ENCODE peak calls at places on chromosome 19, in nine cellular contexts. One of them, this sample, is unnamed.

GRCh38 chr19:32373614-32374295 is 28.3 kb downstream of the ZNF507 start:
- DNase-seq in CD4-positive, alpha-beta T cell: no peak
- DNase-seq in neural crest cell: no peak
- DNase-seq in stimulated activated naive B cell treated with anti-CD40 and anti-IgM and Interleukin-4, amounts not matched to agents 10 μg/mL and 1 μg/mL and 100 μg/mL, for 72 hours: no peak
- DNase-seq in stimulated activated CD4-positive, alpha-beta T cell treated with anti-CD3 and anti-CD28 coated beads, Interleukin-2, amount 100 ng/mL, for 48 hours: no peak
- DNase-seq in activated T-cell treated with anti-CD3 and anti-CD28 coated beads for 1 hour: no peak
- DNase-seq in thoracic aorta: peak
- DNase-seq in tibial artery: peak
- DNase-seq in astrocyte: peak
- DNase-seq in this sample: no peak

GRCh38 chr19:12647490-12648071 is 19.0 kb downstream of the MAN2B1 start:
- DNase-seq in astrocyte: no peak
- DNase-seq in thoracic aorta: no peak
- DNase-seq in stimulated activated naive B cell treated with anti-CD40 and anti-IgM and Interleukin-4, amounts not matched to agents 10 μg/mL and 1 μg/mL and 100 μg/mL, for 72 hours: peak
- DNase-seq in stimulated activated CD4-positive, alpha-beta T cell treated with anti-CD3 and anti-CD28 coated beads, Interleukin-2, amount 100 ng/mL, for 48 hours: no peak
- DNase-seq in tibial artery: no peak
- DNase-seq in activated T-cell treated with anti-CD3 and anti-CD28 coated beads for 1 hour: no peak
- DNase-seq in CD4-positive, alpha-beta T cell: no peak
- DNase-seq in neural crest cell: no peak
- DNase-seq in this sample: no peak

GRCh38 chr19:33177417-33177976 is 16.6 kb upstream of the LRP3 start:
- DNase-seq in astrocyte: no peak
- DNase-seq in CD4-positive, alpha-beta T cell: peak
- DNase-seq in thoracic aorta: peak
- DNase-seq in activated T-cell treated with anti-CD3 and anti-CD28 coated beads for 1 hour: peak
- DNase-seq in stimulated activated naive B cell treated with anti-CD40 and anti-IgM and Interleukin-4, amounts not matched to agents 10 μg/mL and 1 μg/mL and 100 μg/mL, for 72 hours: no peak
- DNase-seq in stimulated activated CD4-positive, alpha-beta T cell treated with anti-CD3 and anti-CD28 coated beads, Interleukin-2, amount 100 ng/mL, for 48 hours: no peak
- DNase-seq in tibial artery: no peak
- DNase-seq in neural crest cell: peak
- DNase-seq in this sample: no peak

GRCh38 chr19:46226438-46226973 is 3.0 kb upstream of the IGFL1 start:
- DNase-seq in activated T-cell treated with anti-CD3 and anti-CD28 coated beads for 1 hour: no peak
- DNase-seq in CD4-positive, alpha-beta T cell: no peak
- DNase-seq in thoracic aorta: no peak
- DNase-seq in stimulated activated naive B cell treated with anti-CD40 and anti-IgM and Interleukin-4, amounts not matched to agents 10 μg/mL and 1 μg/mL and 100 μg/mL, for 72 hours: no peak
- DNase-seq in astrocyte: no peak
- DNase-seq in neural crest cell: no peak
- DNase-seq in stimulated activated CD4-positive, alpha-beta T cell treated with anti-CD3 and anti-CD28 coated beads, Interleukin-2, amount 100 ng/mL, for 48 hours: no peak
- DNase-seq in tibial artery: no peak
- DNase-seq in this sample: no peak

GRCh38 chr19:1389033-1389940 is 5.6 kb downstream of the NDUFS7 start:
- DNase-seq in stimulated activated CD4-positive, alpha-beta T cell treated with anti-CD3 and anti-CD28 coated beads, Interleukin-2, amount 100 ng/mL, for 48 hours: no peak
- DNase-seq in stimulated activated naive B cell treated with anti-CD40 and anti-IgM and Interleukin-4, amounts not matched to agents 10 μg/mL and 1 μg/mL and 100 μg/mL, for 72 hours: no peak
- DNase-seq in activated T-cell treated with anti-CD3 and anti-CD28 coated beads for 1 hour: no peak
- DNase-seq in astrocyte: no peak
- DNase-seq in tibial artery: no peak
- DNase-seq in thoracic aorta: no peak
- DNase-seq in CD4-positive, alpha-beta T cell: no peak
- DNase-seq in neural crest cell: no peak
- DNase-seq in this sample: no peak

GRCh38 chr19:996051-996838 is 4.0 kb upstream of the GRIN3B start:
- DNase-seq in tibial artery: no peak
- DNase-seq in thoracic aorta: no peak
- DNase-seq in activated T-cell treated with anti-CD3 and anti-CD28 coated beads for 1 hour: peak
- DNase-seq in astrocyte: peak
- DNase-seq in stimulated activated naive B cell treated with anti-CD40 and anti-IgM and Interleukin-4, amounts not matched to agents 10 μg/mL and 1 μg/mL and 100 μg/mL, for 72 hours: peak
- DNase-seq in stimulated activated CD4-positive, alpha-beta T cell treated with anti-CD3 and anti-CD28 coated beads, Interleukin-2, amount 100 ng/mL, for 48 hours: peak
- DNase-seq in CD4-positive, alpha-beta T cell: peak
- DNase-seq in neural crest cell: no peak
- DNase-seq in this sample: peak

GRCh38 chr19:4374451-4375163 is 25.7 kb downstream of the SH3GL1 start:
- DNase-seq in tibial artery: peak
- DNase-seq in stimulated activated naive B cell treated with anti-CD40 and anti-IgM and Interleukin-4, amounts not matched to agents 10 μg/mL and 1 μg/mL and 100 μg/mL, for 72 hours: no peak
- DNase-seq in astrocyte: peak
- DNase-seq in activated T-cell treated with anti-CD3 and anti-CD28 coated beads for 1 hour: no peak
- DNase-seq in CD4-positive, alpha-beta T cell: no peak
- DNase-seq in neural crest cell: no peak
- DNase-seq in stimulated activated CD4-positive, alpha-beta T cell treated with anti-CD3 and anti-CD28 coated beads, Interleukin-2, amount 100 ng/mL, for 48 hours: no peak
- DNase-seq in thoracic aorta: peak
- DNase-seq in this sample: no peak

GRCh38 chr19:46718934-46719551 is 2.1 kb upstream of the PRKD2 start:
- DNase-seq in neural crest cell: no peak
- DNase-seq in activated T-cell treated with anti-CD3 and anti-CD28 coated beads for 1 hour: no peak
- DNase-seq in thoracic aorta: no peak
- DNase-seq in CD4-positive, alpha-beta T cell: no peak
- DNase-seq in tibial artery: no peak
- DNase-seq in stimulated activated CD4-positive, alpha-beta T cell treated with anti-CD3 and anti-CD28 coated beads, Interleukin-2, amount 100 ng/mL, for 48 hours: no peak
- DNase-seq in astrocyte: no peak
- DNase-seq in stimulated activated naive B cell treated with anti-CD40 and anti-IgM and Interleukin-4, amounts not matched to agents 10 μg/mL and 1 μg/mL and 100 μg/mL, for 72 hours: peak
- DNase-seq in this sample: no peak

GRCh38 chr19:3080281-3080680 is 13.9 kb upstream of the GNA11 start:
- DNase-seq in neural crest cell: no peak
- DNase-seq in tibial artery: no peak
- DNase-seq in CD4-positive, alpha-beta T cell: no peak
- DNase-seq in stimulated activated naive B cell treated with anti-CD40 and anti-IgM and Interleukin-4, amounts not matched to agents 10 μg/mL and 1 μg/mL and 100 μg/mL, for 72 hours: no peak
- DNase-seq in thoracic aorta: no peak
- DNase-seq in stimulated activated CD4-positive, alpha-beta T cell treated with anti-CD3 and anti-CD28 coated beads, Interleukin-2, amount 100 ng/mL, for 48 hours: no peak
- DNase-seq in activated T-cell treated with anti-CD3 and anti-CD28 coated beads for 1 hour: no peak
- DNase-seq in astrocyte: peak
- DNase-seq in this sample: no peak

GRCh38 chr19:3276341-3276799 is 51.9 kb downstream of the CELF5 start:
- DNase-seq in neural crest cell: no peak
- DNase-seq in CD4-positive, alpha-beta T cell: peak
- DNase-seq in tibial artery: no peak
- DNase-seq in thoracic aorta: no peak
- DNase-seq in stimulated activated CD4-positive, alpha-beta T cell treated with anti-CD3 and anti-CD28 coated beads, Interleukin-2, amount 100 ng/mL, for 48 hours: peak
- DNase-seq in activated T-cell treated with anti-CD3 and anti-CD28 coated beads for 1 hour: no peak
- DNase-seq in stimulated activated naive B cell treated with anti-CD40 and anti-IgM and Interleukin-4, amounts not matched to agents 10 μg/mL and 1 μg/mL and 100 μg/mL, for 72 hours: peak
- DNase-seq in astrocyte: no peak
- DNase-seq in this sample: peak

GRCh38 chr19:1386945-1387683 is 3.4 kb downstream of the NDUFS7 start:
- DNase-seq in astrocyte: no peak
- DNase-seq in stimulated activated CD4-positive, alpha-beta T cell treated with anti-CD3 and anti-CD28 coated beads, Interleukin-2, amount 100 ng/mL, for 48 hours: no peak
- DNase-seq in CD4-positive, alpha-beta T cell: no peak
- DNase-seq in tibial artery: no peak
- DNase-seq in thoracic aorta: no peak
- DNase-seq in activated T-cell treated with anti-CD3 and anti-CD28 coated beads for 1 hour: no peak
- DNase-seq in stimulated activated naive B cell treated with anti-CD40 and anti-IgM and Interleukin-4, amounts not matched to agents 10 μg/mL and 1 μg/mL and 100 μg/mL, for 72 hours: no peak
- DNase-seq in neural crest cell: no peak
- DNase-seq in this sample: no peak

GRCh38 chr19:50331187-50332013 is 2.2 kb upstream of the KCNC3 start:
- DNase-seq in astrocyte: no peak
- DNase-seq in activated T-cell treated with anti-CD3 and anti-CD28 coated beads for 1 hour: no peak
- DNase-seq in thoracic aorta: no peak
- DNase-seq in neural crest cell: no peak
- DNase-seq in stimulated activated CD4-positive, alpha-beta T cell treated with anti-CD3 and anti-CD28 coated beads, Interleukin-2, amount 100 ng/mL, for 48 hours: no peak
- DNase-seq in CD4-positive, alpha-beta T cell: no peak
- DNase-seq in stimulated activated naive B cell treated with anti-CD40 and anti-IgM and Interleukin-4, amounts not matched to agents 10 μg/mL and 1 μg/mL and 100 μg/mL, for 72 hours: peak
- DNase-seq in tibial artery: no peak
- DNase-seq in this sample: no peak

GRCh38 chr19:33373701-33374405 is at the start of gene CEBPG:
- DNase-seq in CD4-positive, alpha-beta T cell: no peak
- DNase-seq in stimulated activated naive B cell treated with anti-CD40 and anti-IgM and Interleukin-4, amounts not matched to agents 10 μg/mL and 1 μg/mL and 100 μg/mL, for 72 hours: no peak
- DNase-seq in tibial artery: no peak
- DNase-seq in astrocyte: peak
- DNase-seq in thoracic aorta: no peak
- DNase-seq in stimulated activated CD4-positive, alpha-beta T cell treated with anti-CD3 and anti-CD28 coated beads, Interleukin-2, amount 100 ng/mL, for 48 hours: peak
- DNase-seq in activated T-cell treated with anti-CD3 and anti-CD28 coated beads for 1 hour: peak
- DNase-seq in neural crest cell: peak
- DNase-seq in this sample: peak

GRCh38 chr19:45321848-45322247 is 827 bp downstream of the CKM start:
- DNase-seq in stimulated activated CD4-positive, alpha-beta T cell treated with anti-CD3 and anti-CD28 coated beads, Interleukin-2, amount 100 ng/mL, for 48 hours: no peak
- DNase-seq in activated T-cell treated with anti-CD3 and anti-CD28 coated beads for 1 hour: no peak
- DNase-seq in thoracic aorta: no peak
- DNase-seq in tibial artery: no peak
- DNase-seq in CD4-positive, alpha-beta T cell: no peak
- DNase-seq in stimulated activated naive B cell treated with anti-CD40 and anti-IgM and Interleukin-4, amounts not matched to agents 10 μg/mL and 1 μg/mL and 100 μg/mL, for 72 hours: no peak
- DNase-seq in astrocyte: no peak
- DNase-seq in neural crest cell: no peak
- DNase-seq in this sample: no peak

GRCh38 chr19:32537626-32538025 is 43.4 kb upstream of the PDCD5 start:
- DNase-seq in stimulated activated naive B cell treated with anti-CD40 and anti-IgM and Interleukin-4, amounts not matched to agents 10 μg/mL and 1 μg/mL and 100 μg/mL, for 72 hours: no peak
- DNase-seq in thoracic aorta: no peak
- DNase-seq in stimulated activated CD4-positive, alpha-beta T cell treated with anti-CD3 and anti-CD28 coated beads, Interleukin-2, amount 100 ng/mL, for 48 hours: no peak
- DNase-seq in neural crest cell: no peak
- DNase-seq in astrocyte: no peak
- DNase-seq in CD4-positive, alpha-beta T cell: no peak
- DNase-seq in activated T-cell treated with anti-CD3 and anti-CD28 coated beads for 1 hour: no peak
- DNase-seq in tibial artery: no peak
- DNase-seq in this sample: no peak

GRCh38 chr19:45645631-45646344 is 6.6 kb upstream of the EML2 start:
- DNase-seq in activated T-cell treated with anti-CD3 and anti-CD28 coated beads for 1 hour: peak
- DNase-seq in thoracic aorta: no peak
- DNase-seq in neural crest cell: peak
- DNase-seq in astrocyte: peak
- DNase-seq in stimulated activated CD4-positive, alpha-beta T cell treated with anti-CD3 and anti-CD28 coated beads, Interleukin-2, amount 100 ng/mL, for 48 hours: peak
- DNase-seq in stimulated activated naive B cell treated with anti-CD40 and anti-IgM and Interleukin-4, amounts not matched to agents 10 μg/mL and 1 μg/mL and 100 μg/mL, for 72 hours: peak
- DNase-seq in CD4-positive, alpha-beta T cell: peak
- DNase-seq in tibial artery: peak
- DNase-seq in this sample: peak

GRCh38 chr19:30236006-30236405 is 136.2 kb upstream of the ZNF536 start:
- DNase-seq in stimulated activated naive B cell treated with anti-CD40 and anti-IgM and Interleukin-4, amounts not matched to agents 10 μg/mL and 1 μg/mL and 100 μg/mL, for 72 hours: no peak
- DNase-seq in activated T-cell treated with anti-CD3 and anti-CD28 coated beads for 1 hour: no peak
- DNase-seq in thoracic aorta: no peak
- DNase-seq in CD4-positive, alpha-beta T cell: no peak
- DNase-seq in tibial artery: no peak
- DNase-seq in neural crest cell: no peak
- DNase-seq in stimulated activated CD4-positive, alpha-beta T cell treated with anti-CD3 and anti-CD28 coated beads, Interleukin-2, amount 100 ng/mL, for 48 hours: no peak
- DNase-seq in astrocyte: no peak
- DNase-seq in this sample: no peak

GRCh38 chr19:18097217-18097992 is at the start of gene MAST3:
- DNase-seq in stimulated activated naive B cell treated with anti-CD40 and anti-IgM and Interleukin-4, amounts not matched to agents 10 μg/mL and 1 μg/mL and 100 μg/mL, for 72 hours: peak
- DNase-seq in stimulated activated CD4-positive, alpha-beta T cell treated with anti-CD3 and anti-CD28 coated beads, Interleukin-2, amount 100 ng/mL, for 48 hours: peak
- DNase-seq in thoracic aorta: no peak
- DNase-seq in tibial artery: peak
- DNase-seq in activated T-cell treated with anti-CD3 and anti-CD28 coated beads for 1 hour: peak
- DNase-seq in astrocyte: no peak
- DNase-seq in CD4-positive, alpha-beta T cell: peak
- DNase-seq in neural crest cell: peak
- DNase-seq in this sample: peak

GRCh38 chr19:2375341-2376121 is 15.5 kb downstream of the TMPRSS9 start:
- DNase-seq in activated T-cell treated with anti-CD3 and anti-CD28 coated beads for 1 hour: no peak
- DNase-seq in thoracic aorta: no peak
- DNase-seq in stimulated activated naive B cell treated with anti-CD40 and anti-IgM and Interleukin-4, amounts not matched to agents 10 μg/mL and 1 μg/mL and 100 μg/mL, for 72 hours: no peak
- DNase-seq in astrocyte: no peak
- DNase-seq in neural crest cell: no peak
- DNase-seq in stimulated activated CD4-positive, alpha-beta T cell treated with anti-CD3 and anti-CD28 coated beads, Interleukin-2, amount 100 ng/mL, for 48 hours: no peak
- DNase-seq in tibial artery: no peak
- DNase-seq in CD4-positive, alpha-beta T cell: no peak
- DNase-seq in this sample: no peak

GRCh38 chr19:43675269-43675879 is 5.4 kb upstream of the PLAUR start:
- DNase-seq in tibial artery: no peak
- DNase-seq in stimulated activated CD4-positive, alpha-beta T cell treated with anti-CD3 and anti-CD28 coated beads, Interleukin-2, amount 100 ng/mL, for 48 hours: no peak
- DNase-seq in CD4-positive, alpha-beta T cell: no peak
- DNase-seq in neural crest cell: no peak
- DNase-seq in thoracic aorta: no peak
- DNase-seq in activated T-cell treated with anti-CD3 and anti-CD28 coated beads for 1 hour: no peak
- DNase-seq in astrocyte: peak
- DNase-seq in stimulated activated naive B cell treated with anti-CD40 and anti-IgM and Interleukin-4, amounts not matched to agents 10 μg/mL and 1 μg/mL and 100 μg/mL, for 72 hours: no peak
- DNase-seq in this sample: no peak

GRCh38 chr19:6057651-6058365 is 52.5 kb downstream of the RFX2 start:
- DNase-seq in stimulated activated CD4-positive, alpha-beta T cell treated with anti-CD3 and anti-CD28 coated beads, Interleukin-2, amount 100 ng/mL, for 48 hours: no peak
- DNase-seq in stimulated activated naive B cell treated with anti-CD40 and anti-IgM and Interleukin-4, amounts not matched to agents 10 μg/mL and 1 μg/mL and 100 μg/mL, for 72 hours: no peak
- DNase-seq in activated T-cell treated with anti-CD3 and anti-CD28 coated beads for 1 hour: no peak
- DNase-seq in neural crest cell: no peak
- DNase-seq in CD4-positive, alpha-beta T cell: no peak
- DNase-seq in tibial artery: no peak
- DNase-seq in astrocyte: no peak
- DNase-seq in thoracic aorta: no peak
- DNase-seq in this sample: no peak

GRCh38 chr19:41997121-41997850 is 3.3 kb upstream of the ATP1A3 start:
- DNase-seq in CD4-positive, alpha-beta T cell: peak
- DNase-seq in tibial artery: no peak
- DNase-seq in stimulated activated naive B cell treated with anti-CD40 and anti-IgM and Interleukin-4, amounts not matched to agents 10 μg/mL and 1 μg/mL and 100 μg/mL, for 72 hours: peak
- DNase-seq in neural crest cell: peak
- DNase-seq in stimulated activated CD4-positive, alpha-beta T cell treated with anti-CD3 and anti-CD28 coated beads, Interleukin-2, amount 100 ng/mL, for 48 hours: peak
- DNase-seq in thoracic aorta: no peak
- DNase-seq in astrocyte: peak
- DNase-seq in activated T-cell treated with anti-CD3 and anti-CD28 coated beads for 1 hour: peak
- DNase-seq in this sample: no peak

GRCh38 chr19:35142531-35143230 is 374 bp upstream of the FXYD7 start:
- DNase-seq in CD4-positive, alpha-beta T cell: peak
- DNase-seq in thoracic aorta: no peak
- DNase-seq in neural crest cell: peak
- DNase-seq in tibial artery: peak
- DNase-seq in astrocyte: no peak
- DNase-seq in stimulated activated naive B cell treated with anti-CD40 and anti-IgM and Interleukin-4, amounts not matched to agents 10 μg/mL and 1 μg/mL and 100 μg/mL, for 72 hours: no peak
- DNase-seq in activated T-cell treated with anti-CD3 and anti-CD28 coated beads for 1 hour: peak
- DNase-seq in stimulated activated CD4-positive, alpha-beta T cell treated with anti-CD3 and anti-CD28 coated beads, Interleukin-2, amount 100 ng/mL, for 48 hours: peak
- DNase-seq in this sample: peak

GRCh38 chr19:3321696-3322095 is 44.7 kb upstream of the NFIC start:
- DNase-seq in stimulated activated CD4-positive, alpha-beta T cell treated with anti-CD3 and anti-CD28 coated beads, Interleukin-2, amount 100 ng/mL, for 48 hours: no peak
- DNase-seq in thoracic aorta: no peak
- DNase-seq in tibial artery: no peak
- DNase-seq in CD4-positive, alpha-beta T cell: no peak
- DNase-seq in astrocyte: no peak
- DNase-seq in activated T-cell treated with anti-CD3 and anti-CD28 coated beads for 1 hour: no peak
- DNase-seq in neural crest cell: no peak
- DNase-seq in stimulated activated naive B cell treated with anti-CD40 and anti-IgM and Interleukin-4, amounts not matched to agents 10 μg/mL and 1 μg/mL and 100 μg/mL, for 72 hours: no peak
- DNase-seq in this sample: no peak

GRCh38 chr19:53624776-53625540 is 6.8 kb upstream of the DPRX start:
- DNase-seq in thoracic aorta: no peak
- DNase-seq in activated T-cell treated with anti-CD3 and anti-CD28 coated beads for 1 hour: no peak
- DNase-seq in tibial artery: no peak
- DNase-seq in stimulated activated CD4-positive, alpha-beta T cell treated with anti-CD3 and anti-CD28 coated beads, Interleukin-2, amount 100 ng/mL, for 48 hours: no peak
- DNase-seq in astrocyte: no peak
- DNase-seq in neural crest cell: no peak
- DNase-seq in stimulated activated naive B cell treated with anti-CD40 and anti-IgM and Interleukin-4, amounts not matched to agents 10 μg/mL and 1 μg/mL and 100 μg/mL, for 72 hours: no peak
- DNase-seq in CD4-positive, alpha-beta T cell: no peak
- DNase-seq in this sample: no peak

GRCh38 chr19:28715157-28715556 is 497.8 kb downstream of the UQCRFS1 start:
- DNase-seq in astrocyte: no peak
- DNase-seq in stimulated activated naive B cell treated with anti-CD40 and anti-IgM and Interleukin-4, amounts not matched to agents 10 μg/mL and 1 μg/mL and 100 μg/mL, for 72 hours: no peak
- DNase-seq in thoracic aorta: no peak
- DNase-seq in neural crest cell: no peak
- DNase-seq in CD4-positive, alpha-beta T cell: no peak
- DNase-seq in tibial artery: no peak
- DNase-seq in stimulated activated CD4-positive, alpha-beta T cell treated with anti-CD3 and anti-CD28 coated beads, Interleukin-2, amount 100 ng/mL, for 48 hours: no peak
- DNase-seq in activated T-cell treated with anti-CD3 and anti-CD28 coated beads for 1 hour: no peak
- DNase-seq in this sample: no peak

GRCh38 chr19:5052515-5052914 is 83.6 kb downstream of the KDM4B start:
- DNase-seq in thoracic aorta: no peak
- DNase-seq in stimulated activated CD4-positive, alpha-beta T cell treated with anti-CD3 and anti-CD28 coated beads, Interleukin-2, amount 100 ng/mL, for 48 hours: no peak
- DNase-seq in tibial artery: no peak
- DNase-seq in CD4-positive, alpha-beta T cell: no peak
- DNase-seq in activated T-cell treated with anti-CD3 and anti-CD28 coated beads for 1 hour: no peak
- DNase-seq in stimulated activated naive B cell treated with anti-CD40 and anti-IgM and Interleukin-4, amounts not matched to agents 10 μg/mL and 1 μg/mL and 100 μg/mL, for 72 hours: no peak
- DNase-seq in neural crest cell: no peak
- DNase-seq in astrocyte: no peak
- DNase-seq in this sample: no peak

GRCh38 chr19:41339936-41340335 is 13.8 kb downstream of the TGFB1 start:
- DNase-seq in tibial artery: no peak
- DNase-seq in neural crest cell: no peak
- DNase-seq in CD4-positive, alpha-beta T cell: no peak
- DNase-seq in activated T-cell treated with anti-CD3 and anti-CD28 coated beads for 1 hour: no peak
- DNase-seq in stimulated activated CD4-positive, alpha-beta T cell treated with anti-CD3 and anti-CD28 coated beads, Interleukin-2, amount 100 ng/mL, for 48 hours: no peak
- DNase-seq in stimulated activated naive B cell treated with anti-CD40 and anti-IgM and Interleukin-4, amounts not matched to agents 10 μg/mL and 1 μg/mL and 100 μg/mL, for 72 hours: no peak
- DNase-seq in astrocyte: peak
- DNase-seq in thoracic aorta: no peak
- DNase-seq in this sample: no peak

GRCh38 chr19:30107351-30107750 is 165.3 kb downstream of the URI1 start:
- DNase-seq in stimulated activated naive B cell treated with anti-CD40 and anti-IgM and Interleukin-4, amounts not matched to agents 10 μg/mL and 1 μg/mL and 100 μg/mL, for 72 hours: no peak
- DNase-seq in thoracic aorta: no peak
- DNase-seq in activated T-cell treated with anti-CD3 and anti-CD28 coated beads for 1 hour: no peak
- DNase-seq in astrocyte: no peak
- DNase-seq in neural crest cell: no peak
- DNase-seq in stimulated activated CD4-positive, alpha-beta T cell treated with anti-CD3 and anti-CD28 coated beads, Interleukin-2, amount 100 ng/mL, for 48 hours: no peak
- DNase-seq in CD4-positive, alpha-beta T cell: no peak
- DNase-seq in tibial artery: no peak
- DNase-seq in this sample: no peak

GRCh38 chr19:41999071-41999877 is 5.2 kb upstream of the ATP1A3 start:
- DNase-seq in neural crest cell: no peak
- DNase-seq in activated T-cell treated with anti-CD3 and anti-CD28 coated beads for 1 hour: no peak
- DNase-seq in stimulated activated CD4-positive, alpha-beta T cell treated with anti-CD3 and anti-CD28 coated beads, Interleukin-2, amount 100 ng/mL, for 48 hours: no peak
- DNase-seq in astrocyte: no peak
- DNase-seq in tibial artery: no peak
- DNase-seq in stimulated activated naive B cell treated with anti-CD40 and anti-IgM and Interleukin-4, amounts not matched to agents 10 μg/mL and 1 μg/mL and 100 μg/mL, for 72 hours: no peak
- DNase-seq in thoracic aorta: no peak
- DNase-seq in CD4-positive, alpha-beta T cell: no peak
- DNase-seq in this sample: no peak

This sample was measured in T-helper 22 cell.